ENCODE peak calls at places on chromosomes 16 and 17, in seven cellular contexts. T, F, U, N, R, K and A are unnamed samples.

GRCh38 chr17:11880714-11881113 is 116.6 kb downstream of the ZNF18 start:
- DNase-seq in T (no peak), N (peak; percentile 31), R (peak; percentile 48), K (peak; percentile 56), F (no peak), U (no peak), A (peak; percentile 3)

GRCh38 chr17:9968881-9969280 is 63.8 kb upstream of the RCVRN start:
- DNase-seq in T (peak; percentile 14), R (no peak), N (no peak), F (no peak), U (peak; percentile 94), K (no peak), A (peak; percentile 80)

GRCh38 chr16:81873843-81874752 is 95.0 kb downstream of the PLCG2 start:
- DNase-seq in T (peak; percentile 47), U (peak; percentile 30), R (peak; percentile 75), F (peak; percentile 40), K (peak; percentile 58), N (peak; percentile 49), A (peak; percentile 62)

GRCh38 chr16:49013727-49014080 is 267.9 kb downstream of the CBLN1 start:
- DNase-seq in T (no peak), F (no peak), R (no peak), K (no peak), N (no peak), U (no peak), A (no peak)

GRCh38 chr16:67923414-67924127 is 8.1 kb downstream of the CTRL start:
- DNase-seq in F (no peak), T (no peak), U (no peak), R (no peak), K (no peak), N (no peak), A (peak; percentile 38)

GRCh38 chr16:68995011-68995504 is 110.4 kb upstream of the HAS3 start:
- DNase-seq in U (no peak), N (no peak), T (peak; percentile 73), F (peak; percentile 55), R (peak; percentile 59), K (peak; percentile 70), A (peak; percentile 50)

GRCh38 chr17:62898239-62898864 is 67.7 kb upstream of the TANC2 start:
- DNase-seq in F (peak; percentile 63), K (no peak), U (peak; percentile 43), R (no peak), T (peak; percentile 60), N (no peak), A (peak; percentile 40)

GRCh38 chr17:9050801-9051401 is 29.6 kb downstream of the NTN1 start:
- DNase-seq in U (no peak), T (no peak), F (no peak), K (peak; percentile 62), N (no peak), R (peak; percentile 74), A (peak; percentile 0)

GRCh38 chr17:48704521-48704920 is 17.8 kb downstream of the PRAC1 start:
- DNase-seq in K (no peak), F (no peak), U (no peak), T (no peak), N (no peak), R (no peak), A (no peak)

GRCh38 chr17:2712300-2713043 is 908 bp upstream of the CLUH start:
- DNase-seq in U (no peak), K (no peak), F (no peak), R (no peak), T (no peak), N (no peak), A (no peak)

GRCh38 chr17:78412403-78412802 is 34.0 kb downstream of the PGS1 start:
- DNase-seq in F (no peak), T (peak; percentile 36), K (peak; percentile 30), R (peak; percentile 31), N (no peak), U (peak; percentile 56), A (peak; percentile 57)

GRCh38 chr17:64343833-64344637 is 46.6 kb downstream of the PECAM1 start:
- DNase-seq in R (peak; percentile 10), T (peak; percentile 99), K (peak; percentile 91), N (peak; percentile 56), U (peak; percentile 82), F (peak; percentile 76), A (peak; percentile 75)

GRCh38 chr16:55515110-55515509 is 6.2 kb downstream of the LPCAT2 start:
- DNase-seq in K (peak; percentile 23), T (no peak), U (no peak), R (no peak), N (no peak), F (no peak), A (peak; percentile 33)

GRCh38 chr17:81388612-81389367 is 6.5 kb upstream of the BAHCC1 start:
- DNase-seq in K (no peak), N (peak; percentile 47), R (peak; percentile 80), U (peak; percentile 29), T (no peak), F (no peak), A (no peak)

GRCh38 chr16:30075503-30076275 is at the start of gene PPP4C:
- DNase-seq in N (peak; percentile 94), U (peak; percentile 92), T (peak; percentile 89), R (peak; percentile 96), F (peak; percentile 85), K (peak; percentile 81), A (peak; percentile 90)

GRCh38 chr17:61139219-61139618 is 260.4 kb upstream of the TBX2 start:
- DNase-seq in K (peak; percentile 44), T (peak; percentile 66), F (peak; percentile 28), U (peak; percentile 94), N (peak; percentile 40), R (no peak), A (peak; percentile 88)

GRCh38 chr16:12016166-12016947 is 39.8 kb downstream of the SNX29 start:
- DNase-seq in K (no peak), F (peak; percentile 49), T (peak; percentile 34), R (no peak), U (peak; percentile 18), N (no peak), A (peak; percentile 56)

GRCh38 chr17:78933959-78934568 is 8.9 kb upstream of the TIMP2 start:
- DNase-seq in F (peak; percentile 99), K (peak; percentile 95), U (peak; percentile 99), R (peak; percentile 89), N (peak; percentile 86), T (peak; percentile 99), A (peak; percentile 99)

GRCh38 chr17:83025636-83026280 is 53.7 kb upstream of the METRNL start:
- DNase-seq in U (no peak), R (no peak), K (no peak), N (no peak), T (no peak), F (no peak), A (no peak)

GRCh38 chr17:29625037-29625750 is 2.5 kb upstream of the CORO6 start:
- DNase-seq in R (peak; percentile 39), T (no peak), F (peak; percentile 79), N (no peak), U (peak; percentile 22), K (no peak), A (no peak)

GRCh38 chr16:17470871-17471744 is at the start of gene XYLT1:
- DNase-seq in T (peak; percentile 69), F (peak; percentile 98), U (peak; percentile 50), K (peak; percentile 58), N (peak; percentile 75), R (peak; percentile 83), A (peak; percentile 14)

GRCh38 chr17:21302711-21303425 is 18.4 kb downstream of the MAP2K3 start:
- DNase-seq in R (no peak), U (no peak), K (no peak), F (no peak), N (peak; percentile 23), T (no peak), A (no peak)

GRCh38 chr17:21301593-21302550 is 17.4 kb downstream of the MAP2K3 start:
- DNase-seq in T (no peak), R (no peak), K (no peak), N (peak; percentile 22), F (no peak), U (no peak), A (no peak)

GRCh38 chr17:21300601-21301571 is 16.4 kb downstream of the MAP2K3 start:
- DNase-seq in N (no peak), T (no peak), R (no peak), U (no peak), F (no peak), K (no peak), A (no peak)

GRCh38 chr17:21303441-21304065 is 19.0 kb downstream of the MAP2K3 start:
- DNase-seq in R (no peak), K (no peak), T (no peak), N (peak; percentile 7), F (no peak), U (no peak), A (no peak)

GRCh38 chr17:21304091-21304490 is 19.6 kb downstream of the MAP2K3 start:
- DNase-seq in N (peak; percentile 21), R (no peak), T (no peak), K (no peak), F (no peak), U (no peak), A (no peak)
- TF ChIP-seq CTCF in N (no peak), R (no peak), T (no peak), K (no peak), F (no peak), U (no peak), A (no peak)

GRCh38 chr17:41777579-41778188 is 8.8 kb downstream of the JUP start:
- DNase-seq in K (peak; percentile 92), R (no peak), U (peak; percentile 97), F (peak; percentile 89), N (peak; percentile 71), T (peak; percentile 99), A (peak; percentile 92)
- H3K4me3 ChIP-seq in K (peak overlapping the region; percentile 39), R (no peak overlapping the region), U (peak overlapping the region; percentile 6), F (no peak overlapping the region), N (no peak overlapping the region), T (no peak overlapping the region), A (no peak overlapping the region)

DNA sequence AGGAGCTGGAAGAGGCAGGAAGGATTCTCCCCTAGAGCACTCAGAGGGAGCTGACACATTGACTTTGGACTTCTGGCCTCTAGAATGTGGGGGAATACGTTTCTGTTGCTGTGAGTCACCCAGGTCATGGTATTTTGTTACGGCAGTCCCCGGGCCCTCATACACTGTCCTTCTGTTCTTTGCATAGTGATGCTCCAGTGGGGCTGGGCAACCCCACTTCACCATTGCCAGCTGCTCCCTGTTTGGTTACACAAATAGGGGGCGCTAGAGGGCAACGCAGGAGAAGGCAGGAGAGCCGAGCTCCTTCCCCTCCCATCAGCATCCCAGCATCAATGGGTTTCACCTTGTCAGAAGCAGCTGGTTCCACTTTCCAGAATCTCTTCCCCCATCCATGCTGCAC is 257.7 kb upstream of the FOXF1 start:
- DNase-seq in U (peak; percentile 60), K (no peak), N (no peak), R (peak; percentile 79), T (peak; percentile 55), F (peak; percentile 46), A (peak; percentile 48)
- TF ChIP-seq CTCF in U (peak; percentile 61), K (peak; percentile 32), N (no peak), R (peak; percentile 76), T (peak; percentile 62), F (peak; percentile 66), A (peak; percentile 64)

DNA sequence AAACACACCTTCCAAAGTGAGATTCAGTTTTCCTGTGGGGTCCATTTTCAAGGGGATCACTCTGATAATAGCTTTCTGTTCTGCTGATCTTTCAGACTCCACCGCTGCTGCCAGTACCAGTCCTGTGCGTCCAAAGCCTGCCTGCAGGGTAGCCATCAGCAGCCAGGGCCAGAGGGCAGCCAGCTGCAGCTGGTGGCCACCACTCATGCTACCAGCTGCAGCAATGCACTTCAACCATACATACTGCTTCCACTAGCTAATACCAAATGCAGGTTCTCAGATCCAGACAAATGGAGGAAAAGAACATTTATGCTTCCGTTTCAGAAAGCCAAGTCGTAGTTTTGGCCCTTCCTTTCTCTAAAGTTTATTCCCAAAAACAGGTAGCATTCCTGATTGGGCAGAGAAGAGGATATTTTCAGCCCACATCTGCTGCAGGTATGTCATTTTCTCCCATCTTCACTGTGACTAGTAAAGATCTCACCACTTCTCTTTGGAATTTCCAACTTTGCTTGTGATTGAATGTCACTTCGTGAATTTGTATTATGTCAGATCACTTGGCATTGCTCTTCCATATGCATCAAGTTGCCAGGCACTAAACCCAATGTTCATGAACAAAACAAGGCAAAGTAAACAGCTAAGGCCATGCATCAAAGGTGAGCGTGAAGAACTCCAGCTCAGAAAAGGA is 1.8 kb downstream of the RNF43 start:
- DNase-seq in K (peak; percentile 38), R (peak; percentile 52), U (no peak), N (peak; percentile 62), F (no peak), T (no peak), A (no peak)
- H3K4me3 ChIP-seq in K (peak overlapping the region; percentile 79), R (no peak overlapping the region), U (no peak overlapping the region), N (peak overlapping the region; percentile 12), F (no peak overlapping the region), T (no peak overlapping the region), A (no peak overlapping the region)